ENCODE peak calls at places on chromosomes 6 and 20, in seven cellular contexts. One of them, this sample, is unnamed.

GRCh38 chr6:71349395-71349794 is 60.8 kb downstream of the OGFRL1 start:
- DNase-seq in nephron progenitor cell: no peak
- DNase-seq in CD4-positive, alpha-beta T cell: no peak
- DNase-seq in HL-60: peak; percentile 5
- DNase-seq in dorsolateral prefrontal cortex: no peak
- DNase-seq in progenitor cell of endocrine pancreas: no peak
- DNase-seq in psoas muscle: no peak
- DNase-seq in this sample: no peak

GRCh38 chr6:46917002-46917401 is 4.7 kb downstream of the ADGRF5 start:
- DNase-seq in CD4-positive, alpha-beta T cell: no peak
- DNase-seq in dorsolateral prefrontal cortex: no peak
- DNase-seq in progenitor cell of endocrine pancreas: no peak
- DNase-seq in nephron progenitor cell: no peak
- DNase-seq in psoas muscle: no peak
- DNase-seq in HL-60: no peak
- DNase-seq in this sample: no peak

GRCh38 chr6:140576004-140576555 is 1201.6 kb upstream of the CITED2 start:
- DNase-seq in nephron progenitor cell: no peak
- DNase-seq in dorsolateral prefrontal cortex: no peak
- DNase-seq in HL-60: no peak
- DNase-seq in psoas muscle: no peak
- DNase-seq in CD4-positive, alpha-beta T cell: no peak
- DNase-seq in progenitor cell of endocrine pancreas: no peak
- DNase-seq in this sample: no peak

GRCh38 chr6:8939615-8940014 is 504.3 kb upstream of the SLC35B3 start:
- DNase-seq in HL-60: no peak
- DNase-seq in nephron progenitor cell: no peak
- DNase-seq in progenitor cell of endocrine pancreas: no peak
- DNase-seq in dorsolateral prefrontal cortex: no peak
- DNase-seq in CD4-positive, alpha-beta T cell: no peak
- DNase-seq in psoas muscle: no peak
- DNase-seq in this sample: no peak

GRCh38 chr20:53678315-53678989 is 84.8 kb upstream of the ZNF217 start:
- DNase-seq in progenitor cell of endocrine pancreas: no peak
- DNase-seq in nephron progenitor cell: no peak
- DNase-seq in dorsolateral prefrontal cortex: no peak
- DNase-seq in psoas muscle: no peak
- DNase-seq in HL-60: no peak
- DNase-seq in CD4-positive, alpha-beta T cell: no peak
- DNase-seq in this sample: no peak

GRCh38 chr6:51678905-51679620 is 408.4 kb downstream of the PKHD1 start:
- DNase-seq in CD4-positive, alpha-beta T cell: no peak
- DNase-seq in HL-60: no peak
- DNase-seq in dorsolateral prefrontal cortex: no peak
- DNase-seq in nephron progenitor cell: no peak
- DNase-seq in progenitor cell of endocrine pancreas: no peak
- DNase-seq in psoas muscle: no peak
- DNase-seq in this sample: no peak

GRCh38 chr6:144590540-144590939 is 305.4 kb downstream of the UTRN start:
- DNase-seq in nephron progenitor cell: no peak
- DNase-seq in dorsolateral prefrontal cortex: no peak
- DNase-seq in CD4-positive, alpha-beta T cell: no peak
- DNase-seq in HL-60: peak; percentile 84
- DNase-seq in psoas muscle: no peak
- DNase-seq in progenitor cell of endocrine pancreas: no peak
- DNase-seq in this sample: no peak

GRCh38 chr6:45115696-45116095 is 212.4 kb upstream of the RUNX2 start:
- DNase-seq in nephron progenitor cell: no peak
- DNase-seq in progenitor cell of endocrine pancreas: no peak
- DNase-seq in psoas muscle: no peak
- DNase-seq in HL-60: no peak
- DNase-seq in dorsolateral prefrontal cortex: no peak
- DNase-seq in CD4-positive, alpha-beta T cell: no peak
- DNase-seq in this sample: no peak

GRCh38 chr6:156163311-156163710 is 613.9 kb upstream of the ARID1B start:
- DNase-seq in dorsolateral prefrontal cortex: no peak
- DNase-seq in HL-60: no peak
- DNase-seq in CD4-positive, alpha-beta T cell: no peak
- DNase-seq in psoas muscle: no peak
- DNase-seq in nephron progenitor cell: no peak
- DNase-seq in progenitor cell of endocrine pancreas: no peak
- DNase-seq in this sample: no peak

GRCh38 chr6:75334266-75335040 is 49.9 kb upstream of the TMEM30A start:
- DNase-seq in nephron progenitor cell: peak; percentile 18
- DNase-seq in psoas muscle: no peak
- DNase-seq in progenitor cell of endocrine pancreas: no peak
- DNase-seq in CD4-positive, alpha-beta T cell: no peak
- DNase-seq in dorsolateral prefrontal cortex: no peak
- DNase-seq in HL-60: no peak
- DNase-seq in this sample: no peak

GRCh38 chr6:147071786-147072185 is 132.4 kb upstream of the STXBP5 start:
- DNase-seq in dorsolateral prefrontal cortex: no peak
- DNase-seq in nephron progenitor cell: no peak
- DNase-seq in progenitor cell of endocrine pancreas: no peak
- DNase-seq in CD4-positive, alpha-beta T cell: no peak
- DNase-seq in psoas muscle: no peak
- DNase-seq in HL-60: no peak
- DNase-seq in this sample: no peak

GRCh38 chr6:484086-484728 is 92.7 kb downstream of the IRF4 start:
- DNase-seq in psoas muscle: no peak
- DNase-seq in dorsolateral prefrontal cortex: no peak
- DNase-seq in nephron progenitor cell: no peak
- DNase-seq in CD4-positive, alpha-beta T cell: no peak
- DNase-seq in progenitor cell of endocrine pancreas: no peak
- DNase-seq in HL-60: no peak
- DNase-seq in this sample: no peak

GRCh38 chr6:74657033-74657432 is 548.8 kb downstream of the COL12A1 start:
- DNase-seq in psoas muscle: no peak
- DNase-seq in nephron progenitor cell: no peak
- DNase-seq in HL-60: no peak
- DNase-seq in CD4-positive, alpha-beta T cell: no peak
- DNase-seq in progenitor cell of endocrine pancreas: no peak
- DNase-seq in dorsolateral prefrontal cortex: no peak
- DNase-seq in this sample: no peak

GRCh38 chr6:134508862-134509498 is 191.1 kb upstream of the SGK1 start:
- DNase-seq in dorsolateral prefrontal cortex: no peak
- DNase-seq in CD4-positive, alpha-beta T cell: no peak
- DNase-seq in progenitor cell of endocrine pancreas: no peak
- DNase-seq in nephron progenitor cell: no peak
- DNase-seq in psoas muscle: no peak
- DNase-seq in HL-60: no peak
- DNase-seq in this sample: no peak

GRCh38 chr6:52493669-52494068 is 73.5 kb downstream of the EFHC1 start:
- DNase-seq in nephron progenitor cell: no peak
- DNase-seq in progenitor cell of endocrine pancreas: no peak
- DNase-seq in psoas muscle: no peak
- DNase-seq in HL-60: no peak
- DNase-seq in dorsolateral prefrontal cortex: no peak
- DNase-seq in CD4-positive, alpha-beta T cell: no peak
- DNase-seq in this sample: no peak

GRCh38 chr6:140879861-140880260 is 1252.9 kb upstream of the GJE1 start:
- DNase-seq in HL-60: no peak
- DNase-seq in dorsolateral prefrontal cortex: no peak
- DNase-seq in progenitor cell of endocrine pancreas: no peak
- DNase-seq in CD4-positive, alpha-beta T cell: no peak
- DNase-seq in psoas muscle: no peak
- DNase-seq in nephron progenitor cell: no peak
- DNase-seq in this sample: no peak

GRCh38 chr20:13322621-13323020 is 101.5 kb downstream of the ISM1 start:
- DNase-seq in psoas muscle: no peak
- DNase-seq in progenitor cell of endocrine pancreas: no peak
- DNase-seq in dorsolateral prefrontal cortex: no peak
- DNase-seq in HL-60: no peak
- DNase-seq in nephron progenitor cell: no peak
- DNase-seq in CD4-positive, alpha-beta T cell: no peak
- DNase-seq in this sample: no peak

GRCh38 chr6:127266892-127267741 is 453 bp downstream of the RNF146 start:
- DNase-seq in nephron progenitor cell: peak; percentile 81
- DNase-seq in CD4-positive, alpha-beta T cell: peak; percentile 33
- DNase-seq in progenitor cell of endocrine pancreas: no peak
- DNase-seq in dorsolateral prefrontal cortex: peak; percentile 74
- DNase-seq in psoas muscle: peak; percentile 69
- DNase-seq in HL-60: no peak
- DNase-seq in this sample: peak; percentile 28

GRCh38 chr20:51326241-51326819 is 216.2 kb downstream of the NFATC2 start:
- DNase-seq in progenitor cell of endocrine pancreas: peak; percentile 37
- DNase-seq in HL-60: no peak
- DNase-seq in nephron progenitor cell: peak; percentile 66
- DNase-seq in CD4-positive, alpha-beta T cell: peak; percentile 26
- DNase-seq in dorsolateral prefrontal cortex: no peak
- DNase-seq in psoas muscle: no peak
- DNase-seq in this sample: no peak

GRCh38 chr6:52558266-52559000 is 18.4 kb downstream of the TRAM2 start:
- DNase-seq in HL-60: no peak
- DNase-seq in dorsolateral prefrontal cortex: no peak
- DNase-seq in progenitor cell of endocrine pancreas: no peak
- DNase-seq in CD4-positive, alpha-beta T cell: no peak
- DNase-seq in nephron progenitor cell: no peak
- DNase-seq in psoas muscle: no peak
- DNase-seq in this sample: no peak

GRCh38 chr6:20534906-20535305 is 649 bp downstream of the CDKAL1 start:
- DNase-seq in nephron progenitor cell: no peak
- DNase-seq in CD4-positive, alpha-beta T cell: no peak
- DNase-seq in progenitor cell of endocrine pancreas: no peak
- DNase-seq in dorsolateral prefrontal cortex: no peak
- DNase-seq in psoas muscle: no peak
- DNase-seq in HL-60: no peak
- DNase-seq in this sample: no peak

GRCh38 chr20:11178946-11179654 is 505.3 kb upstream of the JAG1 start:
- DNase-seq in psoas muscle: no peak
- DNase-seq in HL-60: no peak
- DNase-seq in progenitor cell of endocrine pancreas: no peak
- DNase-seq in dorsolateral prefrontal cortex: no peak
- DNase-seq in nephron progenitor cell: no peak
- DNase-seq in CD4-positive, alpha-beta T cell: no peak
- DNase-seq in this sample: no peak

GRCh38 chr6:20688710-20689500 is 154.6 kb downstream of the CDKAL1 start:
- DNase-seq in nephron progenitor cell: no peak
- DNase-seq in dorsolateral prefrontal cortex: no peak
- DNase-seq in HL-60: no peak
- DNase-seq in progenitor cell of endocrine pancreas: no peak
- DNase-seq in psoas muscle: no peak
- DNase-seq in CD4-positive, alpha-beta T cell: no peak
- DNase-seq in this sample: no peak

GRCh38 chr20:44475694-44476560 is at the start of gene TTPAL:
- DNase-seq in HL-60: peak; percentile 75
- DNase-seq in dorsolateral prefrontal cortex: peak; percentile 90
- DNase-seq in psoas muscle: peak; percentile 90
- DNase-seq in nephron progenitor cell: peak; percentile 87
- DNase-seq in progenitor cell of endocrine pancreas: peak; percentile 79
- DNase-seq in CD4-positive, alpha-beta T cell: peak; percentile 85
- DNase-seq in this sample: peak; percentile 92
- TF ChIP-seq CTCF in HL-60: no peak
- TF ChIP-seq CTCF in dorsolateral prefrontal cortex: peak; percentile 58
- TF ChIP-seq CTCF in psoas muscle: peak; percentile 41
- TF ChIP-seq CTCF in nephron progenitor cell: no peak
- TF ChIP-seq CTCF in progenitor cell of endocrine pancreas: peak; percentile 25
- TF ChIP-seq CTCF in CD4-positive, alpha-beta T cell: no peak
- TF ChIP-seq CTCF in this sample: no peak

DNA sequence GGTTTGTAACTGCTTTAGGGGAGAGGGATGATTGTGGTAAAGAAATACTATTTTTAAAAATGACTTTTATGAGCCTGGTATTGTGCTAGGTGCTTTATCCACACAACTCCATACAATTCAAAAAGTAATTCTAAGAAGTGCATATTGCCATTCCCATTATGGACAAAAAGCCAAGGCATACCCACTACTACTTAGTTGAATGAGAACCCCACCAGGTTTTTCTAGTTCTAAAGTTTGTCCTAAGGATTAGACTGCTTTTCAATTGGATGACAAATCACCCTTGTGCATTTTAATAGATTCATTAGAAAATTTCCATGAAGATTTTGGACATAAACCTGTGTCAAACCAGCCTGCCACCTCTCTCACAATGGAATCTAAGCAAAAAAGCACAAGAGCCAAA is 325.7 kb downstream of the RNGTT start:
- DNase-seq in CD4-positive, alpha-beta T cell: no peak
- DNase-seq in psoas muscle: no peak
- DNase-seq in nephron progenitor cell: no peak
- DNase-seq in dorsolateral prefrontal cortex: no peak
- DNase-seq in progenitor cell of endocrine pancreas: no peak
- DNase-seq in HL-60: no peak
- DNase-seq in this sample: no peak
- TF ChIP-seq CTCF in CD4-positive, alpha-beta T cell: no peak
- TF ChIP-seq CTCF in psoas muscle: no peak
- TF ChIP-seq CTCF in nephron progenitor cell: no peak
- TF ChIP-seq CTCF in dorsolateral prefrontal cortex: no peak
- TF ChIP-seq CTCF in progenitor cell of endocrine pancreas: no peak
- TF ChIP-seq CTCF in HL-60: no peak
- TF ChIP-seq CTCF in this sample: no peak

GRCh38 chr6:25384234-25384633 is 105.1 kb downstream of the CARMIL1 start:
- DNase-seq in progenitor cell of endocrine pancreas: no peak
- DNase-seq in psoas muscle: no peak
- DNase-seq in HL-60: no peak
- DNase-seq in nephron progenitor cell: no peak
- DNase-seq in CD4-positive, alpha-beta T cell: no peak
- DNase-seq in dorsolateral prefrontal cortex: no peak
- DNase-seq in this sample: no peak

GRCh38 chr6:25377672-25378071 is 98.5 kb downstream of the CARMIL1 start:
- DNase-seq in HL-60: no peak
- DNase-seq in nephron progenitor cell: no peak
- DNase-seq in psoas muscle: no peak
- DNase-seq in progenitor cell of endocrine pancreas: no peak
- DNase-seq in CD4-positive, alpha-beta T cell: no peak
- DNase-seq in dorsolateral prefrontal cortex: no peak
- DNase-seq in this sample: no peak

GRCh38 chr6:25384967-25385366 is 105.8 kb downstream of the CARMIL1 start:
- DNase-seq in dorsolateral prefrontal cortex: no peak
- DNase-seq in progenitor cell of endocrine pancreas: no peak
- DNase-seq in CD4-positive, alpha-beta T cell: no peak
- DNase-seq in psoas muscle: no peak
- DNase-seq in nephron progenitor cell: no peak
- DNase-seq in HL-60: no peak
- DNase-seq in this sample: no peak

GRCh38 chr6:25375125-25375524 is 96.0 kb downstream of the CARMIL1 start:
- DNase-seq in dorsolateral prefrontal cortex: no peak
- DNase-seq in HL-60: no peak
- DNase-seq in CD4-positive, alpha-beta T cell: no peak
- DNase-seq in psoas muscle: no peak
- DNase-seq in progenitor cell of endocrine pancreas: no peak
- DNase-seq in nephron progenitor cell: no peak
- DNase-seq in this sample: no peak

GRCh38 chr6:25381077-25381476 is 101.9 kb downstream of the CARMIL1 start:
- DNase-seq in nephron progenitor cell: no peak
- DNase-seq in HL-60: no peak
- DNase-seq in psoas muscle: no peak
- DNase-seq in dorsolateral prefrontal cortex: no peak
- DNase-seq in progenitor cell of endocrine pancreas: no peak
- DNase-seq in CD4-positive, alpha-beta T cell: no peak
- DNase-seq in this sample: no peak
- TF ChIP-seq CTCF in nephron progenitor cell: no peak
- TF ChIP-seq CTCF in HL-60: no peak
- TF ChIP-seq CTCF in psoas muscle: no peak
- TF ChIP-seq CTCF in dorsolateral prefrontal cortex: no peak
- TF ChIP-seq CTCF in progenitor cell of endocrine pancreas: no peak
- TF ChIP-seq CTCF in CD4-positive, alpha-beta T cell: no peak
- TF ChIP-seq CTCF in this sample: no peak

DNA sequence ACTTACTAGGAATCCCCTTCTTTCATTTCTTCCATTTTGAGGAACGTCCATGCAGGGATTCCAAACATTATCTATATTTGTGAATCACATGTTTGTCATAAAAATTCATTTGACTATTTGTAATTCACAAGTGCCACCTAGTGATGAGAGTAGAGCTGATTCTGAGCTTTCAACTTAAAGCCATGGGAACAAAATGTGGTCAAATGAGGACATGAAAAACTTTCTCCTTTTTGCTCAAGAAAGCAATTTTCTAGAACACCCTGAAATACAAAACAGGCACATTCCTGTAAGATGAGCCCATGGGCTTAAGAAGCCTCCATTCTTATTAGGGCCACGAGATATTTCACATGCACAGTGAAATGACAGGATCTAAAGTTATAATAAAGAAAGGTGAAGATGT is 12.3 kb downstream of the MAP3K7 start:
- DNase-seq in HL-60: no peak
- DNase-seq in nephron progenitor cell: no peak
- DNase-seq in dorsolateral prefrontal cortex: no peak
- DNase-seq in CD4-positive, alpha-beta T cell: no peak
- DNase-seq in psoas muscle: no peak
- DNase-seq in progenitor cell of endocrine pancreas: no peak
- DNase-seq in this sample: no peak
- TF ChIP-seq CTCF in HL-60: no peak
- TF ChIP-seq CTCF in nephron progenitor cell: no peak
- TF ChIP-seq CTCF in dorsolateral prefrontal cortex: peak; percentile 44
- TF ChIP-seq CTCF in CD4-positive, alpha-beta T cell: no peak
- TF ChIP-seq CTCF in psoas muscle: no peak
- TF ChIP-seq CTCF in progenitor cell of endocrine pancreas: no peak
- TF ChIP-seq CTCF in this sample: no peak